ENCODE peak calls at places on chromosome 9, in four cellular contexts. U is left ventricle myocardium inferior, R is neural progenitor cell, X is Caco-2. E is an unnamed sample. For H3K4me1, the result is how much of the 10 kb centered on the place peaks cover.

GRCh38 chr9:37957664-37957953 is 53.7 kb upstream of the SLC25A51 start:
- DNase-seq in R (no peak), X (no peak), U (no peak), E (no peak)

GRCh38 chr9:124222918-124223720 is 34.6 kb upstream of the NEK6 start:
- DNase-seq in U (peak), R (no peak), X (peak), E (peak)

GRCh38 chr9:107274953-107275422 is 8.1 kb upstream of the RAD23B start:
- DNase-seq in U (no peak), X (peak), R (no peak), E (no peak)

GRCh38 chr9:1184146-1184545 is 134.0 kb downstream of the DMRT2 start:
- DNase-seq in U (no peak), X (no peak), R (no peak), E (no peak)

GRCh38 chr9:109101810-109102209 is 17.9 kb downstream of the TMEM245 start:
- DNase-seq in R (no peak), U (no peak), X (no peak), E (no peak)

GRCh38 chr9:125233678-125234077 is 7.5 kb downstream of the HSPA5 start:
- DNase-seq in R (no peak), X (no peak), U (no peak), E (no peak)

GRCh38 chr9:87442451-87442850 is 55.2 kb upstream of the DAPK1 start:
- DNase-seq in R (no peak), U (no peak), X (no peak), E (no peak)

GRCh38 chr9:114134827-114135396 is 20.4 kb upstream of the COL27A1 start:
- DNase-seq in R (no peak), X (no peak), U (no peak), E (no peak)

GRCh38 chr9:33510264-33511183 is 13.5 kb upstream of the ANKRD18B start:
- DNase-seq in R (peak), X (peak), U (peak), E (peak)

GRCh38 chr9:138022121-138022741 is 144.6 kb downstream of the CACNA1B start:
- DNase-seq in U (no peak), R (peak), X (peak), E (no peak)

GRCh38 chr9:18393340-18394130 is 80.4 kb upstream of the ADAMTSL1 start:
- DNase-seq in X (no peak), R (no peak), U (no peak), E (no peak)

GRCh38 chr9:138048184-138048583 is 170.6 kb downstream of the CACNA1B start:
- DNase-seq in R (peak), U (no peak), X (no peak), E (no peak)

GRCh38 chr9:25677301-25678146 is 720 bp downstream of the TUSC1 start:
- DNase-seq in R (peak), U (peak), X (peak), E (peak)

GRCh38 chr9:91101598-91102168 is 260.0 kb downstream of the AUH start:
- DNase-seq in U (no peak), R (no peak), X (no peak), E (no peak)

GRCh38 chr9:37988041-37988440 is 81.0 kb downstream of the SHB start:
- DNase-seq in R (no peak), X (no peak), U (no peak), E (no peak)

GRCh38 chr9:72726951-72727350 is 205.5 kb downstream of the TMC1 start:
- DNase-seq in X (no peak), U (no peak), R (no peak), E (no peak)

GRCh38 chr9:124733964-124734740 is 37.0 kb downstream of the NR6A1 start:
- DNase-seq in U (no peak), X (peak), R (no peak), E (no peak)

GRCh38 chr9:4301971-4302427 is 2.1 kb upstream of the GLIS3 start:
- DNase-seq in U (peak), X (no peak), R (no peak), E (peak)

GRCh38 chr9:76895186-76895585 is 10.7 kb downstream of the PRUNE2 start:
- DNase-seq in R (no peak), X (no peak), U (no peak), E (peak)

GRCh38 chr9:120481248-120481647 is 98.7 kb downstream of the CDK5RAP2 start:
- DNase-seq in U (no peak), R (no peak), X (no peak), E (no peak)

GRCh38 chr9:133934512-133935221 is 57.5 kb downstream of the VAV2 start:
- DNase-seq in R (no peak), U (no peak), X (no peak), E (no peak)

GRCh38 chr9:127599550-127599891 is 12.6 kb upstream of the STXBP1 start:
- DNase-seq in U (no peak), R (no peak), X (no peak), E (no peak)

GRCh38 chr9:96550659-96551058 is 69.0 kb downstream of the CDC14B start:
- DNase-seq in U (no peak), X (no peak), R (no peak), E (no peak)

GRCh38 chr9:109192732-109193361 is 25.8 kb upstream of the FRRS1L start:
- DNase-seq in R (peak), X (peak), U (no peak), E (no peak)

DNA sequence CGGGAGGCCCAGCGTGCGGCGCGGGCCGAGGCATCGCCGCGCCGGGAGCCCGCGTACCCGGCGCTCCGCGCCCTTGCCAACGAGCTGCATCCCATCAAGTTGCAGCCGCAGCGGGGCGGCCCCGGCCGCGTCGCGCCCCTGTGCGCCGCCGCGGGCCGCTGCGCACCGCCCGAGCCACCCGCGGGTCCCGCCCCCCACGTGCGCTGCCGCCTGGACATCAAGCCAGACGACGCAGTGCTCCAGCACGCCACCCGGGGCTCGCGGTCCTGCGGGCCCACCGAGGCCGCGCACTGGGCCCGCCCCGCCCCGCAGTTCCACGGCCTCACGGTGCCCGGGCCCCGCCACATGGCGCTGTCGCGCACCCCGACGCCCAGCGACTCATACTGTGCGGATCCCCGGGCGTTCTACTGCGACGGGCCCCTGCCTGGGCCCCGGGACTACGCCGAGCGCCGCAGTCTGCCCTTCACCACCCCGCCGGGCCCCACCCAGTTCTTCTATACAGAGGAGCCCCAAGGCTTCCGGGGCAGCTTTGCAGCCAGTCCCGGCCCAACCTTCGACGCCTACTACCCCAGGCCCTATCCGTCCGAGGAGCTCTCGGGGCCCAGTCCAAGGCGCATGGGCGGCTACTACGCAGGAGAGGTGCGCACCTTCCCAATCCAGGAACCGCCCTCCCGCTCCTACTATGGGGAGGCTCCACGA is 2.6 kb downstream of the AJM1 start:
- DNase-seq in X (peak), U (no peak), R (no peak), E (no peak)
- H3K4me1 ChIP-seq in X (under half), U (half or more), R (under half), E (under half)

GRCh38 chr9:36881316-36882116 is 152.6 kb downstream of the PAX5 start:
- DNase-seq in X (no peak), R (no peak), U (no peak), E (peak)
- H3K4me1 ChIP-seq in X (under half), R (under half), U (under half), E (under half)

DNA sequence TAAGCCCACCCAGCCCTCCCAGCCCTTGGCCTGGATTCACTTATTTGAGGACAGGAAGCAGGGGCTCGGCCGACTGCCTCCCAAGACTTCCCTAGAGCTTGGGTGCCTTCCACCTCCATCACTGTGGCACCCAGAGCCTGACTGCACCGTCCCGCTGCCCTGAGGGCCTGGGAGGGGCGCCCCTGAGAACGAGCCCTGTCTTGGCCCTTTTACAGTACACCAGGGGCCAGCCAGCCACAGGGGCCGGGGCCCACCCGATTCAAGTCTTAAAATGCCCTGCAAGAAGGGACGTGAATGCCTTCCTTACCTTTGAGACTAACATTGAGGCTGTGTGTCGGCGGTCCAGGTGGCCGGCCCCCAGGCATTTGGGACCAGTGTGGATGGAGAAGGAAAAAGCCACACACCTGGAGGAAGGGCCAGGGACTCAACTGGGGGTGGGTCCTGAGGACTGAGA is 16.9 kb downstream of the FAM78A start:
- DNase-seq in X (no peak), R (no peak), U (no peak), E (peak)
- H3K4me1 ChIP-seq in X (under half), R (under half), U (half or more), E (under half)

DNA sequence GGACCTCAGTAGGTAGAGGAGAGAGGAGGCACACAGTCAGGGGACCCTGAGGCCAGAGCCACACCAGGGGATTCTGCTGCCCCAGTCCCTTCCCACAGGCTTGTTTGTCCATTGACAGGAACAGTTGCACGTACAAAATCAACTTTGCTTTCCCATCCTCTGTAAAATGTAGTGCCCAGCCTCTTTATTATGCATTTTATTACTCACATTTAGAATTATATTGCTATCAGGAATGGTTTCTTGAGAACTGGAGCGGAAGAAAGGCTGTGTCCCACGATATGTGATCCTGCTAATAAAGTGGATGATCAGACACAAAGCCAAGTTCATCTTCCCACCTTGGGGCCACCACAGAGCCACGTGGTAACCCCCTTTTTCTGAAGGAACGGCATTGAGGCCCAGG is 277.4 kb downstream of the FANCC start:
- DNase-seq in U (no peak), X (no peak), R (no peak), E (no peak)
- H3K4me1 ChIP-seq in U (half or more), X (under half), R (under half), E (under half)

GRCh38 chr9:14218253-14218652 is 95.7 kb downstream of the NFIB start:
- DNase-seq in R (no peak), X (no peak), U (no peak), E (no peak)
- H3K4me1 ChIP-seq in R (under half), X (under half), U (half or more), E (under half)

E was measured in aorta.